ENCODE peak calls at places on chromosomes 4 and X, in eight cellular contexts. I is GM13976; B is activated naive CD8-positive, alpha-beta T cell treated with anti-CD3 and anti-CD28 coated beads, Interleukin-2, amount 50 U/mL, for 24 hours; V is NCI-H1092 treated with DMSO at 0.1 percent for 48 hours; W is EH; Y is RCC 7860; T is activated T-helper 1 cell treated with anti-CD3 and anti-CD28 coated beads, Interleukin-2, amount 50 U/mL, for 16 hours; S is substantia nigra. A is an unnamed sample.

GRCh38 chr4:77044458-77045124 is 31.2 kb downstream of the CCNI start:
- DNase-seq in I (no peak), B (no peak), V (peak), W (peak), Y (peak), T (no peak), S (no peak), A (no peak)

GRCh38 chr4:100075056-100075455 is 115.2 kb downstream of the DDIT4L start:
- DNase-seq in I (no peak), B (no peak), V (no peak), W (peak), Y (no peak), T (no peak), S (no peak), A (no peak)

GRCh38 chr4:151753056-151753455 is 7.8 kb downstream of the GATB start:
- DNase-seq in I (peak), B (no peak), V (no peak), W (peak), Y (no peak), T (no peak), S (no peak), A (no peak)

GRCh38 chrX:45716747-45717146 is 516.1 kb upstream of the DIPK2B start:
- DNase-seq in I (no peak), B (no peak), V (no peak), W (peak), Y (no peak), T (no peak), S (no peak), A (no peak)

GRCh38 chr4:52873191-52873590 is 11.1 kb downstream of the RASL11B start:
- DNase-seq in I (no peak), B (no peak), V (no peak), W (no peak), Y (no peak), T (no peak), S (no peak), A (no peak)

GRCh38 chr4:139934336-139934735 is 219.6 kb downstream of the MAML3 start:
- DNase-seq in I (no peak), B (no peak), V (peak), W (peak), Y (no peak), T (no peak), S (no peak), A (no peak)

GRCh38 chrX:1164322-1165288 is 47.8 kb downstream of the CRLF2 start:
- DNase-seq in I (peak), B (no peak), V (no peak), W (peak), Y (no peak), T (no peak), S (no peak), A (no peak)

GRCh38 chr4:1410491-1411325 is 4.5 kb upstream of the NKX1-1 start:
- DNase-seq in I (peak), B (peak), V (no peak), W (peak), Y (no peak), T (no peak), S (no peak), A (peak)

GRCh38 chr4:478373-478772 is 20.6 kb downstream of the ZNF721 start:
- DNase-seq in I (no peak), B (no peak), V (no peak), W (peak), Y (peak), T (no peak), S (no peak), A (no peak)

GRCh38 chr4:75895744-75896314 is 6.4 kb downstream of the PPEF2 start:
- DNase-seq in I (peak), B (no peak), V (peak), W (peak), Y (peak), T (no peak), S (no peak), A (no peak)

GRCh38 chr4:105808459-105809041 is 86.7 kb upstream of the NPNT start:
- DNase-seq in I (no peak), B (no peak), V (no peak), W (peak), Y (no peak), T (no peak), S (no peak), A (no peak)

GRCh38 chrX:41827886-41828285 is 95.5 kb downstream of the CASK start:
- DNase-seq in I (no peak), B (no peak), V (no peak), W (peak), Y (no peak), T (no peak), S (no peak), A (no peak)

GRCh38 chr4:1667273-1667672 is 16.8 kb downstream of the FAM53A start:
- DNase-seq in I (no peak), B (no peak), V (no peak), W (no peak), Y (no peak), T (no peak), S (no peak), A (no peak)

A was measured in effector CD4-positive, alpha-beta T cell.